ENCODE peak calls at places on chromosomes 2 and 18, in five cellular contexts. G is A549, X is GM12878, Q is IMR-90, J is K562. I is an unnamed sample.

GRCh38 chr2:21381421-21381820 is 257.7 kb downstream of the TDRD15 start:
- DNase-seq in G (no peak), X (no peak), Q (peak), J (no peak), I (no peak)

GRCh38 chr2:121530210-121530562 is 494 bp upstream of the RNU4ATAC start:
- DNase-seq in G (peak), X (peak), Q (peak), J (no peak), I (peak)

GRCh38 chr2:162750033-162750432 is 88.5 kb downstream of the KCNH7 start:
- DNase-seq in G (no peak), X (no peak), Q (no peak), J (no peak), I (no peak)

GRCh38 chr2:33978471-33978870 is 379.4 kb upstream of the FAM98A start:
- DNase-seq in G (no peak), X (no peak), Q (no peak), J (no peak), I (no peak)

GRCh38 chr18:55334875-55335274 is 253.1 kb downstream of the TCF4 start:
- DNase-seq in G (no peak), X (no peak), Q (no peak), J (no peak), I (no peak)

GRCh38 chr2:63503818-63504217 is 84.5 kb downstream of the WDPCP start:
- DNase-seq in G (no peak), X (no peak), Q (no peak), J (no peak), I (no peak)

GRCh38 chr2:172113617-172114016 is 10.9 kb upstream of the DLX2 start:
- DNase-seq in G (peak), X (no peak), Q (peak), J (peak), I (peak)

GRCh38 chr2:151258121-151258520 is 3.5 kb downstream of the RBM43 start:
- DNase-seq in G (no peak), X (no peak), Q (peak), J (no peak), I (no peak)

GRCh38 chr18:42404151-42404550 is 449.1 kb downstream of the PIK3C3 start:
- DNase-seq in G (no peak), X (no peak), Q (no peak), J (no peak), I (no peak)

GRCh38 chr2:180061085-180061484 is 54.0 kb upstream of the CWC22 start:
- DNase-seq in G (no peak), X (no peak), Q (no peak), J (no peak), I (no peak)

GRCh38 chr18:26052497-26052896 is 37.9 kb downstream of the SS18 start:
- DNase-seq in G (no peak), X (no peak), Q (peak), J (no peak), I (no peak)

GRCh38 chr2:138432971-138433370 is 68.6 kb upstream of the SPOPL start:
- DNase-seq in G (no peak), X (no peak), Q (peak), J (no peak), I (no peak)

GRCh38 chr18:49966090-49966489 is 152.8 kb upstream of the ACAA2 start:
- DNase-seq in G (no peak), X (no peak), Q (no peak), J (no peak), I (no peak)

GRCh38 chr2:120488531-120488930 is 142.6 kb downstream of the INHBB start:
- DNase-seq in G (no peak), X (no peak), Q (no peak), J (no peak), I (no peak)

GRCh38 chr2:96734899-96735585 is 4.8 kb downstream of the LMAN2L start:
- DNase-seq in G (no peak), X (no peak), Q (peak), J (no peak), I (no peak)

GRCh38 chr2:19675003-19675629 is 226.7 kb downstream of the TTC32 start:
- DNase-seq in G (no peak), X (no peak), Q (no peak), J (no peak), I (peak)

GRCh38 chr2:36354816-36355156 is 792 bp upstream of the CRIM1 start:
- DNase-seq in G (no peak), X (no peak), Q (no peak), J (no peak), I (no peak)

GRCh38 chr2:238493880-238494572 is 67.3 kb downstream of the ASB1 start:
- DNase-seq in G (no peak), X (no peak), Q (no peak), J (no peak), I (no peak)

GRCh38 chr2:162025121-162025911 is 48.7 kb downstream of the DPP4 start:
- DNase-seq in G (no peak), X (no peak), Q (peak), J (no peak), I (no peak)

GRCh38 chr2:236659758-236660150 is 90.1 kb downstream of the ACKR3 start:
- DNase-seq in G (peak), X (no peak), Q (peak), J (no peak), I (no peak)

GRCh38 chr2:111972955-111973565 is 74.7 kb downstream of the MERTK start:
- DNase-seq in G (no peak), X (peak), Q (no peak), J (no peak), I (no peak)

GRCh38 chr2:111975819-111976218 is 77.4 kb downstream of the MERTK start:
- DNase-seq in G (no peak), X (no peak), Q (no peak), J (no peak), I (no peak)

GRCh38 chr2:111970453-111970852 is 72.0 kb downstream of the MERTK start:
- DNase-seq in G (no peak), X (no peak), Q (no peak), J (no peak), I (no peak)

GRCh38 chr2:111975053-111975552 is 76.7 kb downstream of the MERTK start:
- DNase-seq in G (peak), X (no peak), Q (peak), J (no peak), I (no peak)

DNA sequence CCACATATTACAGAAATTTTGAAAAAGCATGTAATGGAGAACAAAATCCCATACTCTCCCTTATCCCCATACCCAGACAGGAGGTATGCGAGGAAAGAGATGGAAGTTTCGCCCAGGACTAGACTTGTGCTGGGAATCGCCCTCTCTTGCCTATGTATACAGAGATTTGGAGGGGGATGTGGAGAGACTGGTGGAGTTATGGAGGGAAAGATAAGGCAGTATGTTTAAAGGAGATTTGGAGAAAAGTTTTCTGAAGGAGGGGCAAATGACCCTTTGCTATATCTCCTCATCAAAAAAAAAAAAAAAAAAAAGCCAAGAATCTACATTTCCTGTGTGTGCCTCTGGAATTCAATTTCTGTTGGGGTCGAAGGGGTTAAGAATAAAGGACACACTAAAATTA is 75.3 kb downstream of the MERTK start:
- DNase-seq in G (no peak), X (no peak), Q (no peak), J (no peak), I (no peak)
- TF ChIP-seq RCOR1 in G (no peak), X (no peak), Q (no peak), J (peak), I (no peak)

DNA sequence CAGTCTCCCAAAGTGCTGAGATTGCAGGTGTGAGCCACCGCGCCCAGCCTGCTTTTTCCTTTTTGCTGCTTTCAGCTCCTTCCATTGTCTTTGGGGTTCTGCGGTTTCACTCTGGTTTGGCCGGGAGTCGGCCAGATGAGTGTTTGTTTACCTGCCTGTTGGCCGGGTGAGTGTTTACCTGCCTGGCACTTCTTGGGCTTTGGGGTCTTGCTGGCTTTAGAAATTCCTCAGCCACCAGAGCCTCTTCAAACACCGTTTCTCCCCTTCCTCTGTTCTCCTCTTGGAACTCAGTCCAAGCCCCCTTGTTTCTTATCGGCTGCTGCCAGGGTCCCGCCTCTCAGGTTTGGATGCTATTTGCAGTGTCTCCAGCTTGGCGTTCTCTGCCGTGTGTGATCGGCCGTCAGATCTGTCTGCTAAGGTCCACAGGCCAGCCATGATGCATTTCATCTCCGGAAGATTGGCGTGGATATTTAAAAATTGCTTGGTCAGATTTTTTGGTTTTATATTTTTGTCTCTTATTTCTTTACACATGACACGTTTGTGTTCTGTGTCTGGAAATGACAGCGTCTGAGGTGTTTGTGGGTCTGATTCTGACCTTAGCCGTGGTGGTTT is 14.2 kb upstream of the GAL3ST2 start:
- DNase-seq in G (no peak), X (no peak), Q (no peak), J (no peak), I (peak)
- TF ChIP-seq RCOR1 in G (no peak), X (no peak), Q (no peak), J (no peak), I (no peak)

GRCh38 chr2:227511239-227511930 is 39.4 kb downstream of the AGFG1 start:
- DNase-seq in G (no peak), X (no peak), Q (no peak), J (peak), I (no peak)

GRCh38 chr2:227510620-227510958 is 38.6 kb downstream of the AGFG1 start:
- DNase-seq in G (no peak), X (no peak), Q (no peak), J (no peak), I (no peak)

GRCh38 chr2:227509086-227509485 is 37.1 kb downstream of the AGFG1 start:
- DNase-seq in G (no peak), X (no peak), Q (no peak), J (no peak), I (no peak)

GRCh38 chr2:227511955-227512354 is 40.0 kb downstream of the AGFG1 start:
- DNase-seq in G (no peak), X (no peak), Q (no peak), J (no peak), I (no peak)

DNA sequence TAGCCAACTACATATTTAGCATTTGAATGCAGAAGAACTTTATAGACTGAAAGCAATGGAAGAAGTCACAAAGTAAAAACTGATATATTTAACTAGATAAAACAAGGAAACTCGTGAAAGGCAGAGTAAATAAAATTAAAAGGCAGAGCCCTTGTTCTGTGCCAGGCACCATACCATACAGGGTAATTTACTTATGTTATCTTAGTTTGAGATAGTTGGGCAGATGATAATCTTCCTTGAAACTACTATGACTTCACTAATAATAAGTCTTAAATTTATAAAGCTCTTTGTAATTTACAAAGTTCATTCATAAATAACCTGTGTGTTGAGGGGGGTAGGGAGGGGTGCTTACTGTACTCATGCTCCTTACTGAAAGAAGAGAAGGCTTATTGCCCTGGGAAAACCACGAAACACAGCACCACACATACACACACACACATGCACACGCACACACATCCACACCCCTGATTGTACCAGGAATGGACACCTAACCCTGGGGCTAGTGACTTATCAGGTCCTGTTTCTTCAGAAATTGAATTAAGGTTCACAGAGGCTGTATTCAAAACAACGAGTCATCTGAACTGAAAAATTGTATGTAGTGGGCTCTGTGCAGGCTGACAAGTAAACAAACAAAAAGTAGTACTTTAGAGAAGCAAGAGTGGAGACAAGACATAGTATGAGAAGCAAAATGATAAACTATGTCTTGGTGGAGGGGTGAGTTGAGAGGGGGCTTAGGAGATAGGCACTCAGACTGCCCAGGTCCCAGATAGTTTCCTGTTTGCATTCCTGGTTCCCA is 38.1 kb downstream of the AGFG1 start:
- DNase-seq in G (peak), X (no peak), Q (peak), J (no peak), I (peak)
- TF ChIP-seq RCOR1 in G (no peak), X (no peak), Q (no peak), J (no peak), I (peak)

GRCh38 chr2:85851253-85851955 is 37.4 kb downstream of the ST3GAL5 start:
- DNase-seq in G (no peak), X (no peak), Q (no peak), J (no peak), I (no peak)
- TF ChIP-seq RCOR1 in G (no peak), X (no peak), Q (no peak), J (no peak), I (no peak)

DNA sequence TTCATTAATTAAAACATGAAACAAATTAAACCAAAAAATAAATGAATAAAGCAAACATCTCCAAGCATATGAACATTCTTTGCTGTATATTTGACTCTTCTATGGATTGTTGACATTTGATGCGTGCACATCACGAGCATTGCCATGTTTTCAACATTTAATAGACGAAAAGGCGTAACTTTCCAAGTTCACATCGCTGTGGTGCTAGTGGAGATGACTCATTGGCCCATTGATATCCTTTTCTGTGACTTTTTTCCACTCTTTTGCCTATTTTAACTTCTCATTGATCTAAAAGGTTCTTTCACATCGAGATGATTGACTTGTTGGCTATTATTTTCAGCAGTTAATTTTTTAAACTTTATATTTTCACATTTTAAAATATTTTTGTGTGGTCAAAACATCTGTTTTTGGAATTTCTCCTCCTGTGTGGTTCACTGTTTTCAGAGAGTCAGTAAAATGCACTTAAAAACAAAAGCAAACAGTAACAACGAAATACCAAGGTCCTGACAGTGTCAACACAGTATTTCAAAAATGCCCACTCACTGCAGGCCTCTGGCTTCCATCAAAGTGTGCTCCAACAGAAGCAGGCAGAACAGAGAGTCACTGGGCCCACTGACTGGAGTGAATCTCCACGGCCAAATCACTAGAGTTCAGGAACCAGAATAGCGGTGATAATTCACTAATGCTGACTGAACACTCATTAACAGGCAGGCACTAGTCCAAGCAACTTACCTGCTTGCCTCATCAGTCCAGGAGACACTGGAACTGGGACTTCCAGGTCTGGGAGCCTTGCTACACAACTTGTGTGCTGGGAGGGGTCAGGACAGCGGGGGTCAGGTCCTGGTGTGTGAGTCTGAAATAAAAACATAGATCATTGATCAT is 372.2 kb upstream of the SMIM21 start:
- DNase-seq in G (no peak), X (no peak), Q (no peak), J (no peak), I (no peak)
- TF ChIP-seq RCOR1 in G (no peak), X (no peak), Q (no peak), J (no peak), I (no peak)

GRCh38 chr2:204447722-204448121 is 97.6 kb upstream of the PARD3B start:
- DNase-seq in G (no peak), X (no peak), Q (no peak), J (no peak), I (no peak)

GRCh38 chr2:204453730-204454167 is 91.5 kb upstream of the PARD3B start:
- DNase-seq in G (peak), X (no peak), Q (no peak), J (no peak), I (peak)

GRCh38 chr2:204454672-204455380 is 90.4 kb upstream of the PARD3B start:
- DNase-seq in G (no peak), X (no peak), Q (no peak), J (no peak), I (no peak)

GRCh38 chr2:204452464-204453023 is 92.7 kb upstream of the PARD3B start:
- DNase-seq in G (peak), X (no peak), Q (peak), J (no peak), I (no peak)

GRCh38 chr2:204451766-204452165 is 93.5 kb upstream of the PARD3B start:
- DNase-seq in G (no peak), X (no peak), Q (no peak), J (no peak), I (no peak)
- TF ChIP-seq RCOR1 in G (no peak), X (no peak), Q (no peak), J (no peak), I (no peak)

DNA sequence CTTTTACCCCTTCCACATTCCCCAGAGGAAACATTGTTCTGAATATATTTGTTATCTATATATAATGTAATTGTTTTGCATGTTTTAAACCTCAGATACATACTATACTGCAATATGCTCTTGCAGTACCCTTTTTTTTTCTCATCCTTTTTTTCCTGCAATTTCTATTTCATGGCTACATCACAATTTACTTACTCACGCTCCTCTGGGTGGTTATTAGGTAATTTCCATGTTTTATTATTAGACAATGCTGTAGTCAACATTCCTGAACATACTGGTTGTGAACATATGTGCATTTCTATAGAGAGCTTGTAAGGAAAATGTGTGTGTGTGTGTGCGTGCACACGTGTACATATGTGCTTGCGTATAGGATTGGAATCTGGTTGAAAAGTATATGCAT is 22.2 kb downstream of the NCOA1 start:
- DNase-seq in G (no peak), X (no peak), Q (no peak), J (no peak), I (no peak)
- TF ChIP-seq RCOR1 in G (no peak), X (no peak), Q (no peak), J (no peak), I (no peak)

DNA sequence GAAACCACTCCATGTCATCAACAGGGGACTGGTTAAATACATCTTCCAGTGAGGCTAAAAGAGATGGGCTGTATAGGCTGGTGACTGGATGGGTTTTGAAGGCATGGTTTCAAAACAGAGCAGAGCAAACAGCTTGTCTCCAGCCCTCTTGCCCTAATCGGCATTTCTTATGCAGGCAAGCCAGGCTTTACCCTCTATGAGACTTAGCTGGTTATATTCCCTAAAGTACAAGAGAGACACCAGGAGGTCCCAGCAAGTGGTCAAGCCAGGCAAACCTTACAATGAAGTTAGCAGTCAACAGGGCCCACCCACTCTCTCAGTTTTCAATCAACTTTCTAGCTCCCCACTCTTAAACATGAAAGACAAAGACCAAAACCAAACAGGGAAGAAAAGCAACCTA is 19.0 kb downstream of the OSBPL1A start:
- DNase-seq in G (no peak), X (no peak), Q (no peak), J (no peak), I (no peak)
- TF ChIP-seq RCOR1 in G (no peak), X (no peak), Q (no peak), J (no peak), I (no peak)

GRCh38 chr2:240098349-240098748 is 37.8 kb downstream of the COPS9 start:
- DNase-seq in G (no peak), X (no peak), Q (no peak), J (no peak), I (no peak)

GRCh38 chr2:240095556-240096523 is 40.3 kb downstream of the COPS9 start:
- DNase-seq in G (no peak), X (no peak), Q (no peak), J (no peak), I (peak)
- TF ChIP-seq RCOR1 in G (no peak), X (no peak), Q (no peak), J (no peak), I (no peak)

I was measured in SK-N-SH.